ENCODE peak calls at places on chromosomes 5 and 9, in six cellular contexts. T, R, B, Q, H and A are unnamed samples.

GRCh38 chr5:9847631-9848030 is 217.5 kb upstream of the TAS2R1 start:
- DNase-seq in B (no peak), H (no peak), R (no peak), T (no peak), Q (no peak), A (no peak)

GRCh38 chr5:10572451-10572850 is 8.6 kb downstream of the ANKRD33B start:
- DNase-seq in H (no peak), Q (no peak), R (no peak), B (no peak), T (no peak), A (no peak)

GRCh38 chr9:126456396-126456795 is 129.8 kb downstream of the MVB12B start:
- DNase-seq in B (no peak), R (no peak), T (no peak), H (no peak), Q (no peak), A (no peak)

GRCh38 chr5:129021744-129022143 is 56.5 kb downstream of the SLC27A6 start:
- DNase-seq in Q (no peak), R (no peak), B (no peak), H (no peak), T (no peak), A (no peak)

GRCh38 chr5:133635051-133635450 is 22.7 kb upstream of the FSTL4 start:
- DNase-seq in T (peak; percentile 55), H (peak; percentile 78), B (no peak), R (no peak), Q (no peak), A (no peak)

GRCh38 chr9:95045751-95046150 is 271.8 kb downstream of the FANCC start:
- DNase-seq in T (no peak), B (no peak), R (no peak), H (no peak), Q (no peak), A (no peak)

GRCh38 chr5:128353416-128354107 is 184.5 kb downstream of the FBN2 start:
- DNase-seq in Q (no peak), B (no peak), T (no peak), H (no peak), R (no peak), A (no peak)

GRCh38 chr9:101342595-101342994 is 42.2 kb downstream of the BAAT start:
- DNase-seq in T (no peak), H (no peak), B (no peak), R (no peak), Q (no peak), A (no peak)

GRCh38 chr5:134533115-134533815 is 7.8 kb downstream of the JADE2 start:
- DNase-seq in Q (no peak), R (no peak), T (no peak), B (no peak), H (no peak), A (no peak)

GRCh38 chr5:10424124-10424731 is 17.5 kb upstream of the ROPN1L start:
- DNase-seq in R (no peak), Q (no peak), T (peak; percentile 40), B (no peak), H (peak; percentile 47), A (no peak)

GRCh38 chr5:40121236-40121635 is 558.5 kb upstream of the PTGER4 start:
- DNase-seq in H (no peak), Q (no peak), T (peak; percentile 8), R (no peak), B (no peak), A (no peak)

GRCh38 chr5:17282283-17283120 is 65.1 kb downstream of the BASP1 start:
- DNase-seq in Q (no peak), R (no peak), B (no peak), H (no peak), T (no peak), A (no peak)

GRCh38 chr5:96207420-96207819 is 225.6 kb downstream of the PCSK1 start:
- DNase-seq in R (no peak), Q (no peak), T (no peak), B (no peak), H (no peak), A (no peak)

GRCh38 chr5:14463629-14464028 is 118.0 kb upstream of the OTULINL start:
- DNase-seq in B (peak; percentile 43), H (no peak), R (no peak), Q (no peak), T (peak; percentile 23), A (no peak)

GRCh38 chr5:168978015-168978414 is 322.9 kb downstream of the SLIT3 start:
- DNase-seq in Q (no peak), H (peak; percentile 19), R (no peak), T (peak; percentile 89), B (no peak), A (no peak)

GRCh38 chr5:410911-411517 is 32.0 kb upstream of the EXOC3 start:
- DNase-seq in B (no peak), Q (no peak), H (no peak), T (no peak), R (no peak), A (no peak)

GRCh38 chr5:170920196-170920595 is 58.4 kb downstream of the RANBP17 start:
- DNase-seq in B (no peak), Q (no peak), H (no peak), T (no peak), R (no peak), A (no peak)

GRCh38 chr5:154603978-154604679 is 126.1 kb upstream of the HAND1 start:
- DNase-seq in R (no peak), T (no peak), Q (no peak), H (no peak), B (peak; percentile 70), A (no peak)

GRCh38 chr5:36240779-36241635 is 718 bp downstream of the NADK2 start:
- DNase-seq in B (peak; percentile 61), T (peak; percentile 63), R (peak; percentile 46), H (peak; percentile 69), Q (peak; percentile 55), A (peak; percentile 37)

GRCh38 chr9:69412741-69413150 is 87.7 kb downstream of the ENTREP1 start:
- DNase-seq in R (no peak), T (peak; percentile 49), Q (peak; percentile 74), B (peak; percentile 54), H (peak; percentile 74), A (no peak)
- TF ChIP-seq CTCF in R (peak; percentile 39), T (peak; percentile 13), Q (peak; percentile 72), B (peak; percentile 53), H (peak; percentile 85), A (no peak)

GRCh38 chr5:72268753-72269410 is 51.2 kb downstream of the MRPS27 start:
- DNase-seq in B (peak; percentile 34), H (peak; percentile 47), R (no peak), Q (peak; percentile 53), T (peak; percentile 80), A (peak; percentile 23)

GRCh38 chr5:72270037-72270436 is 50.0 kb downstream of the MRPS27 start:
- DNase-seq in R (no peak), T (no peak), Q (no peak), H (no peak), B (no peak), A (no peak)

GRCh38 chr5:72267685-72268084 is 52.4 kb downstream of the MRPS27 start:
- DNase-seq in B (no peak), T (no peak), Q (no peak), H (no peak), R (no peak), A (no peak)

GRCh38 chr5:72268260-72268659 is 51.8 kb downstream of the MRPS27 start:
- DNase-seq in B (no peak), T (no peak), Q (no peak), H (no peak), R (no peak), A (no peak)

GRCh38 chr5:72269411-72269780 is 50.6 kb downstream of the MRPS27 start:
- DNase-seq in R (no peak), H (no peak), Q (no peak), B (no peak), T (no peak), A (no peak)
- TF ChIP-seq CTCF in R (peak; percentile 6), H (no peak), Q (peak; percentile 17), B (no peak), T (peak; percentile 6), A (peak; percentile 31)

GRCh38 chr5:60101561-60101960 is 208.0 kb upstream of the PDE4D start:
- DNase-seq in H (peak; percentile 5), Q (no peak), B (no peak), T (no peak), R (no peak), A (no peak)
- TF ChIP-seq CTCF in H (no peak), Q (no peak), B (no peak), T (no peak), R (no peak), A (no peak)

GRCh38 chr9:4923141-4923540 is 61.9 kb upstream of the JAK2 start:
- DNase-seq in R (no peak), Q (no peak), B (no peak), H (no peak), T (no peak), A (no peak)

GRCh38 chr9:4926239-4926638 is 58.8 kb upstream of the JAK2 start:
- DNase-seq in R (no peak), T (no peak), H (no peak), Q (no peak), B (no peak), A (no peak)

GRCh38 chr9:4922730-4923129 is 62.3 kb upstream of the JAK2 start:
- DNase-seq in Q (no peak), T (no peak), H (no peak), B (no peak), R (no peak), A (no peak)

GRCh38 chr9:4922101-4922500 is 63.0 kb upstream of the JAK2 start:
- DNase-seq in R (no peak), Q (no peak), H (no peak), T (no peak), B (no peak), A (no peak)

GRCh38 chr9:4923580-4924544 is 61.2 kb upstream of the JAK2 start:
- DNase-seq in R (no peak), Q (no peak), H (peak; percentile 44), T (peak; percentile 52), B (no peak), A (no peak)
- TF ChIP-seq CTCF in R (no peak), Q (no peak), H (peak; percentile 40), T (peak; percentile 32), B (peak; percentile 18), A (peak; percentile 55)